ENCODE peak calls at places on chromosome 12, in eight cellular contexts. U is brain microvascular endothelial cell; Y is left cardiac atrium; C is CD8-positive, alpha-beta memory T cell; G is NCI-H1105 treated with DMSO at 0.1 percent for 48 hours; R is dermis blood vessel endothelial cell; Z is HTR-8/SVneo; A is substantia nigra. W is an unnamed sample.

GRCh38 chr12:16229676-16230075 is 47.8 kb downstream of the SLC15A5 start:
- DNase-seq in U (no peak), Y (no peak), C (no peak), G (no peak), R (no peak), Z (no peak), A (no peak), W (no peak)

GRCh38 chr12:66695130-66695529 is 16.3 kb upstream of the GRIP1 start:
- DNase-seq in U (no peak), Y (no peak), C (no peak), G (peak), R (no peak), Z (no peak), A (no peak), W (no peak)

GRCh38 chr12:24360057-24360456 is 410.6 kb upstream of the SOX5 start:
- DNase-seq in U (no peak), Y (no peak), C (no peak), G (peak), R (no peak), Z (no peak), A (no peak), W (peak)

GRCh38 chr12:110689002-110689600 is at the start of gene HVCN1:
- DNase-seq in U (no peak), Y (peak), C (peak), G (no peak), R (peak), Z (peak), A (peak), W (peak)

GRCh38 chr12:91204416-91204815 is 21.8 kb upstream of the DCN start:
- DNase-seq in U (no peak), Y (no peak), C (no peak), G (no peak), R (no peak), Z (no peak), A (no peak), W (no peak)

GRCh38 chr12:26961803-26962202 is 23.5 kb downstream of the FGFR1OP2 start:
- DNase-seq in U (no peak), Y (no peak), C (no peak), G (no peak), R (no peak), Z (no peak), A (no peak), W (no peak)

GRCh38 chr12:120145164-120145563 is 28.6 kb upstream of the RAB35 start:
- DNase-seq in U (no peak), Y (no peak), C (no peak), G (no peak), R (no peak), Z (no peak), A (no peak), W (no peak)

GRCh38 chr12:123478762-123479161 is 20.8 kb downstream of the SNRNP35 start:
- DNase-seq in U (peak), Y (peak), C (no peak), G (no peak), R (peak), Z (no peak), A (peak), W (no peak)

GRCh38 chr12:32589165-32589891 is 89.8 kb upstream of the DNM1L start:
- DNase-seq in U (no peak), Y (no peak), C (no peak), G (no peak), R (no peak), Z (no peak), A (no peak), W (no peak)

GRCh38 chr12:124565071-124565491 is 2.3 kb downstream of the NCOR2 start:
- DNase-seq in U (no peak), Y (no peak), C (no peak), G (no peak), R (peak), Z (no peak), A (peak), W (no peak)

GRCh38 chr12:49296034-49296835 is 1.3 kb downstream of the PRPH start:
- DNase-seq in U (no peak), Y (peak), C (peak), G (peak), R (peak), Z (peak), A (no peak), W (peak)

GRCh38 chr12:102425109-102426009 is 55.0 kb downstream of the IGF1 start:
- DNase-seq in U (no peak), Y (no peak), C (no peak), G (no peak), R (no peak), Z (no peak), A (no peak), W (no peak)

GRCh38 chr12:15208140-15208539 is 13.1 kb downstream of the RERG start:
- DNase-seq in U (peak), Y (no peak), C (no peak), G (no peak), R (no peak), Z (no peak), A (no peak), W (no peak)

GRCh38 chr12:67595365-67595764 is 53.2 kb upstream of the DYRK2 start:
- DNase-seq in U (no peak), Y (no peak), C (no peak), G (no peak), R (no peak), Z (no peak), A (no peak), W (no peak)

GRCh38 chr12:48788852-48789775 is at the start of gene ADCY6:
- DNase-seq in U (peak), Y (peak), C (no peak), G (peak), R (peak), Z (peak), A (peak), W (peak)

W was measured in B cell.